ENCODE peak calls at places on chromosome 5, in seven cellular contexts. Y is activated naive CD4-positive, alpha-beta T cell treated with anti-CD3 and anti-CD28 coated beads, Interleukin-2, amount 50 U/mL, for 16 hours; H is fibroblast of mammary gland; J is glutamatergic neuron; U is activated T-helper 1 cell treated with Interleukin-2 at 50 U/mL for 16 hours; L is CD8-positive, alpha-beta memory T cell; R is MCF 10A. M is an unnamed sample.

GRCh38 chr5:133445744-133446143 is 166.6 kb downstream of the FSTL4 start:
- DNase-seq in Y (no peak), H (no peak), J (no peak), U (no peak), L (no peak), R (no peak), M (no peak)

GRCh38 chr5:2102821-2103776 is 220.4 kb upstream of the IRX4 start:
- DNase-seq in Y (no peak), H (no peak), J (no peak), U (no peak), L (no peak), R (no peak), M (no peak)

GRCh38 chr5:128084228-128085167 is 932 bp downstream of the SLC12A2 start:
- DNase-seq in Y (peak), H (peak), J (peak), U (peak), L (peak), R (peak), M (peak)

GRCh38 chr5:176596689-176597416 is 13.1 kb downstream of the GPRIN1 start:
- DNase-seq in Y (peak), H (peak), J (peak), U (peak), L (peak), R (no peak), M (peak)

GRCh38 chr5:170166101-170166500 is 60.4 kb downstream of the FOXI1 start:
- DNase-seq in Y (no peak), H (no peak), J (no peak), U (no peak), L (no peak), R (no peak), M (no peak)

GRCh38 chr5:102539598-102539997 is 40.8 kb upstream of the SLCO6A1 start:
- DNase-seq in Y (no peak), H (peak), J (no peak), U (no peak), L (no peak), R (peak), M (no peak)

GRCh38 chr5:123124495-123125171 is 35.6 kb downstream of the PRDM6 start:
- DNase-seq in Y (no peak), H (peak), J (no peak), U (no peak), L (no peak), R (no peak), M (no peak)

GRCh38 chr5:78621269-78621871 is 27.2 kb downstream of the LHFPL2 start:
- DNase-seq in Y (no peak), H (peak), J (no peak), U (no peak), L (no peak), R (no peak), M (no peak)

GRCh38 chr5:108487951-108488350 is 106.1 kb upstream of the FBXL17 start:
- DNase-seq in Y (no peak), H (peak), J (no peak), U (no peak), L (no peak), R (no peak), M (no peak)

GRCh38 chr5:88281322-88281721 is 12.7 kb upstream of the TMEM161B start:
- DNase-seq in Y (no peak), H (no peak), J (no peak), U (no peak), L (no peak), R (no peak), M (no peak)

GRCh38 chr5:10439692-10440091 is 2.0 kb upstream of the ROPN1L start:
- DNase-seq in Y (no peak), H (no peak), J (no peak), U (no peak), L (no peak), R (no peak), M (no peak)

GRCh38 chr5:63053019-63053638 is 474.5 kb downstream of the LRRC70 start:
- DNase-seq in Y (no peak), H (no peak), J (no peak), U (no peak), L (no peak), R (no peak), M (no peak)

GRCh38 chr5:170642776-170643436 is 139.1 kb downstream of the KCNIP1 start:
- DNase-seq in Y (no peak), H (no peak), J (no peak), U (no peak), L (no peak), R (peak), M (no peak)

GRCh38 chr5:66169534-66169933 is 25.4 kb downstream of the SREK1 start:
- DNase-seq in Y (no peak), H (no peak), J (no peak), U (no peak), L (no peak), R (no peak), M (peak)

GRCh38 chr5:37002176-37002751 is 125.7 kb downstream of the NIPBL start:
- DNase-seq in Y (no peak), H (no peak), J (no peak), U (no peak), L (no peak), R (peak), M (no peak)

GRCh38 chr5:114201332-114201731 is 160.5 kb upstream of the KCNN2 start:
- DNase-seq in Y (no peak), H (no peak), J (no peak), U (no peak), L (no peak), R (no peak), M (no peak)

GRCh38 chr5:139912158-139912557 is 116.5 kb downstream of the PSD2 start:
- DNase-seq in Y (no peak), H (no peak), J (no peak), U (no peak), L (no peak), R (no peak), M (no peak)

GRCh38 chr5:124745367-124746251 is 830 bp downstream of the ZNF608 start:
- DNase-seq in Y (no peak), H (peak), J (no peak), U (no peak), L (no peak), R (peak), M (no peak)

GRCh38 chr5:135642179-135642505 is 63.4 kb upstream of the CXCL14 start:
- DNase-seq in Y (no peak), H (no peak), J (no peak), U (no peak), L (no peak), R (no peak), M (no peak)

GRCh38 chr5:154300207-154300606 is 109.7 kb downstream of the GALNT10 start:
- DNase-seq in Y (no peak), H (no peak), J (no peak), U (no peak), L (no peak), R (no peak), M (no peak)

GRCh38 chr5:132213666-132214065 is 14.0 kb downstream of the P4HA2 start:
- DNase-seq in Y (no peak), H (no peak), J (no peak), U (no peak), L (no peak), R (no peak), M (no peak)

GRCh38 chr5:40486437-40487270 is 193.1 kb upstream of the PTGER4 start:
- DNase-seq in Y (peak), H (peak), J (no peak), U (peak), L (peak), R (no peak), M (peak)

GRCh38 chr5:126195410-126196100 is 227.7 kb upstream of the GRAMD2B start:
- DNase-seq in Y (no peak), H (peak), J (no peak), U (no peak), L (no peak), R (no peak), M (no peak)

GRCh38 chr5:13591621-13592020 is 352.9 kb downstream of the DNAH5 start:
- DNase-seq in Y (no peak), H (peak), J (no peak), U (no peak), L (no peak), R (peak), M (no peak)

GRCh38 chr5:95628933-95629332 is 9.0 kb downstream of the GPR150 start:
- DNase-seq in Y (no peak), H (no peak), J (no peak), U (no peak), L (no peak), R (no peak), M (no peak)

GRCh38 chr5:169494383-169495251 is 89.0 kb upstream of the SPDL1 start:
- DNase-seq in Y (no peak), H (peak), J (no peak), U (no peak), L (no peak), R (no peak), M (no peak)

GRCh38 chr5:173714551-173715428 is 98.3 kb upstream of the BOD1 start:
- DNase-seq in Y (no peak), H (peak), J (no peak), U (no peak), L (no peak), R (peak), M (no peak)

GRCh38 chr5:75435101-75435500 is 76.3 kb downstream of the CERT1 start:
- DNase-seq in Y (no peak), H (peak), J (no peak), U (no peak), L (no peak), R (no peak), M (no peak)

GRCh38 chr5:72380491-72381274 is 60.5 kb downstream of the PTCD2 start:
- DNase-seq in Y (no peak), H (no peak), J (no peak), U (no peak), L (no peak), R (no peak), M (no peak)